ENCODE peak calls at places on chromosomes 11 and 22, in four cellular contexts. G is left lung, N is A549, A is PC-3. X is an unnamed sample.
A peak's percentile ranks its signal among the peaks of the same experiment; 100 is the strongest.

GRCh38 chr11:33674035-33674814 is 26.4 kb downstream of the C11orf91 start:
- DNase-seq in A (no peak), G (no peak), N (no peak), X (no peak)

GRCh38 chr11:129251067-129251466 is 58.9 kb upstream of the ARHGAP32 start:
- DNase-seq in A (peak; percentile 34), G (no peak), N (no peak), X (no peak)

GRCh38 chr22:37635157-37635556 is 4.3 kb upstream of the SH3BP1 start:
- DNase-seq in G (no peak), N (no peak), A (no peak), X (no peak)

GRCh38 chr11:108221401-108221800 is 1.0 kb downstream of the NPAT start:
- DNase-seq in G (no peak), N (no peak), A (peak; percentile 29), X (peak; percentile 16)

GRCh38 chr11:281486-282161 is 3.4 kb downstream of the NLRP6 start:
- DNase-seq in A (no peak), G (no peak), N (no peak), X (no peak)

GRCh38 chr11:104380358-104380757 is 216.4 kb upstream of the PDGFD start:
- DNase-seq in A (no peak), G (no peak), N (no peak), X (no peak)

GRCh38 chr11:89220684-89221339 is 43.1 kb downstream of the TYR start:
- DNase-seq in A (peak; percentile 14), G (no peak), N (no peak), X (no peak)

GRCh38 chr11:118068206-118068944 is 8.5 kb upstream of the TMPRSS4 start:
- DNase-seq in A (no peak), G (no peak), N (no peak), X (no peak)

GRCh38 chr22:44701824-44702478 is at the start of gene PRR5:
- DNase-seq in A (peak; percentile 40), N (peak; percentile 33), G (peak; percentile 88), X (peak; percentile 78)

GRCh38 chr11:86116996-86117705 is 48.3 kb upstream of the PICALM start:
- DNase-seq in N (no peak), A (peak; percentile 73), G (no peak), X (no peak)

GRCh38 chr11:91394073-91394717 is 830.4 kb upstream of the FAT3 start:
- DNase-seq in G (no peak), N (no peak), A (no peak), X (no peak)

GRCh38 chr22:27952779-27953178 is 33.7 kb upstream of the PITPNB start:
- DNase-seq in A (no peak), G (no peak), N (no peak), X (no peak)

GRCh38 chr11:9660886-9661285 is 3.0 kb upstream of the SWAP70 start:
- DNase-seq in N (peak; percentile 56), A (peak; percentile 61), G (no peak), X (no peak)

GRCh38 chr11:44680982-44681597 is 45.7 kb upstream of the TSPAN18 start:
- DNase-seq in G (no peak), N (no peak), A (peak; percentile 26), X (no peak)

GRCh38 chr11:71251761-71252433 is 480 bp downstream of the SHANK2 start:
- DNase-seq in G (no peak), A (peak; percentile 59), N (peak; percentile 80), X (peak; percentile 8)

GRCh38 chr11:2271327-2272240 is 1.2 kb upstream of the ASCL2 start:
- DNase-seq in A (no peak), G (no peak), N (no peak), X (no peak)

GRCh38 chr11:122668562-122669090 is 13.1 kb downstream of the UBASH3B start:
- DNase-seq in G (no peak), N (peak; percentile 35), A (peak; percentile 97), X (peak; percentile 87)

GRCh38 chr11:18696638-18697225 is 1.8 kb upstream of the TMEM86A start:
- DNase-seq in N (no peak), G (no peak), A (peak; percentile 22), X (no peak)

GRCh38 chr11:125925804-125926203 is 20.0 kb upstream of the VSIG10L2 start:
- DNase-seq in N (no peak), G (no peak), A (no peak), X (no peak)

GRCh38 chr11:46918087-46918751 is at the start of gene LRP4:
- DNase-seq in N (peak; percentile 70), G (no peak), A (no peak), X (peak; percentile 70)
- TF ChIP-seq CTCF in N (no peak), G (no peak), A (no peak), X (no peak)

DNA sequence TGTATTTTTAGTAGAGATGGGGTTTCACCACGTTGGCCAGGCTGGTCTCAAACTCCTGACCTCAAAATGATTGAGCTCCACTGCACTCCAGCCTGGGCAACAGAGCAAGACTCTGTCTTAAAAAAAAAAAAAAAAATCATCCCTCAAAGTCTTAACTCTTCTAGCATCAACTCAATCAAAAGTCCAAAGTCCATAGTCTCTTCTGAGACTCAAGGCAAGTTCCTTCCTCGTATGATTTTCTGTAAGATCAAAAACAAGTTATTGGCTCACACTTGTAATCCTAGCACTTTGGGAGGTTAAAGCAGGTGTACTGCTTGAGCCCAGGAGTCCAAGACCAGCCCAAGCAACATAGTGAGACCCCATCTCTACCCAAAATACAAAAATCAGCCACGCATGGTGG is 24.4 kb downstream of the PLEKHB1 start:
- DNase-seq in N (no peak), G (no peak), A (no peak), X (no peak)
- TF ChIP-seq CTCF in N (no peak), G (no peak), A (no peak), X (no peak)

GRCh38 chr11:74694536-74694935 is 36.7 kb downstream of the CHRDL2 start:
- DNase-seq in N (no peak), G (no peak), A (peak; percentile 81), X (no peak)

GRCh38 chr11:74693531-74693930 is 37.7 kb downstream of the CHRDL2 start:
- DNase-seq in A (peak; percentile 45), G (no peak), N (no peak), X (no peak)

GRCh38 chr11:74695705-74696280 is 35.4 kb downstream of the CHRDL2 start:
- DNase-seq in N (no peak), A (no peak), G (no peak), X (no peak)

GRCh38 chr11:74696488-74696887 is 34.7 kb downstream of the CHRDL2 start:
- DNase-seq in N (no peak), G (no peak), A (no peak), X (no peak)

DNA sequence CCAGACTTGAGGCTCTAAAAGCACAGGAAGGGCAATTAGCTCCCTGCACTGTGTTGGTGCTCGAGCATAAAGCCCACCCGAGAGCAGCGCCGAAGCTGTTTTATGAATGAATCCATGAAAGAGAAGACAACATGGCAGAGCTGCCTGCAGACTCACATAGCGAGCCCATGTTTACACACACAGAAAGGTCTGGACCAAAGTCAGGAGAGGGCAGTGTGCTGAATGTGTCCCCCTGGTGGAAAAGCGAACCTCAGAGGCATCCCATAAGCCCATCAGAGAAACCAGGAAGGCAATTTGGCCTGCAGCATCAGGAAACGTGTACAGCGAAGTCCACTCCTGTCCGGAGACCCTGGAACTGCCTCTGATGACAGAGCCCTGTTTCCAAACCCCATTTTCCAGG is 37.1 kb downstream of the CHRDL2 start:
- DNase-seq in A (no peak), N (no peak), G (no peak), X (no peak)
- TF ChIP-seq CTCF in A (peak; percentile 36), N (peak; percentile 16), G (no peak), X (no peak)

GRCh38 chr11:120660024-120660565 is 148.5 kb downstream of the GRIK4 start:
- DNase-seq in A (peak; percentile 55), G (no peak), N (peak; percentile 44), X (peak; percentile 82)
- TF ChIP-seq CTCF in A (peak; percentile 67), G (no peak), N (peak; percentile 32), X (peak; percentile 84)

X was measured in OCI-LY7.